ENCODE peak calls at places on chromosome 11, in six cellular contexts. One of them, this sample, is unnamed.

GRCh38 chr11:72141066-72141465 is 5.5 kb downstream of the FOLR3 start:
- DNase-seq in SK-N-DZ: no peak
- DNase-seq in head of caudate nucleus: no peak
- DNase-seq in SHP77: no peak
- DNase-seq in amniotic stem cell: peak; percentile 65
- DNase-seq in mammary epithelial cell: peak; percentile 92
- DNase-seq in this sample: peak; percentile 76

GRCh38 chr11:93908689-93909088 is 58.3 kb upstream of the VSTM5 start:
- DNase-seq in SHP77: no peak
- DNase-seq in mammary epithelial cell: peak; percentile 76
- DNase-seq in head of caudate nucleus: no peak
- DNase-seq in SK-N-DZ: no peak
- DNase-seq in amniotic stem cell: peak; percentile 40
- DNase-seq in this sample: peak; percentile 47

GRCh38 chr11:19508166-19508565 is 204.5 kb upstream of the NAV2 start:
- DNase-seq in mammary epithelial cell: no peak
- DNase-seq in SHP77: no peak
- DNase-seq in SK-N-DZ: no peak
- DNase-seq in amniotic stem cell: no peak
- DNase-seq in head of caudate nucleus: no peak
- DNase-seq in this sample: peak; percentile 49

GRCh38 chr11:2704896-2705606 is 5.3 kb upstream of the KCNQ1OT1 start:
- DNase-seq in SK-N-DZ: no peak
- DNase-seq in amniotic stem cell: no peak
- DNase-seq in mammary epithelial cell: no peak
- DNase-seq in SHP77: no peak
- DNase-seq in head of caudate nucleus: no peak
- DNase-seq in this sample: no peak

GRCh38 chr11:21374381-21374780 is 705.0 kb downstream of the NELL1 start:
- DNase-seq in amniotic stem cell: no peak
- DNase-seq in SK-N-DZ: no peak
- DNase-seq in SHP77: no peak
- DNase-seq in head of caudate nucleus: no peak
- DNase-seq in mammary epithelial cell: no peak
- DNase-seq in this sample: no peak

GRCh38 chr11:61654397-61654829 is 25.8 kb upstream of the DAGLA start:
- DNase-seq in head of caudate nucleus: no peak
- DNase-seq in SK-N-DZ: no peak
- DNase-seq in amniotic stem cell: no peak
- DNase-seq in SHP77: no peak
- DNase-seq in mammary epithelial cell: no peak
- DNase-seq in this sample: no peak

GRCh38 chr11:12961615-12962014 is 47.5 kb upstream of the RASSF10 start:
- DNase-seq in SK-N-DZ: no peak
- DNase-seq in head of caudate nucleus: no peak
- DNase-seq in SHP77: no peak
- DNase-seq in amniotic stem cell: no peak
- DNase-seq in mammary epithelial cell: no peak
- DNase-seq in this sample: peak; percentile 30

GRCh38 chr11:7444582-7444981 is 40.7 kb upstream of the OLFML1 start:
- DNase-seq in head of caudate nucleus: no peak
- DNase-seq in mammary epithelial cell: no peak
- DNase-seq in SK-N-DZ: no peak
- DNase-seq in amniotic stem cell: no peak
- DNase-seq in SHP77: no peak
- DNase-seq in this sample: no peak

GRCh38 chr11:65958774-65959420 is 2.6 kb upstream of the SART1 start:
- DNase-seq in head of caudate nucleus: no peak
- DNase-seq in SHP77: no peak
- DNase-seq in mammary epithelial cell: no peak
- DNase-seq in amniotic stem cell: no peak
- DNase-seq in SK-N-DZ: no peak
- DNase-seq in this sample: no peak

GRCh38 chr11:103537904-103538502 is 428.8 kb downstream of the DYNC2H1 start:
- DNase-seq in mammary epithelial cell: peak; percentile 26
- DNase-seq in SK-N-DZ: peak; percentile 9
- DNase-seq in SHP77: no peak
- DNase-seq in head of caudate nucleus: peak; percentile 30
- DNase-seq in amniotic stem cell: peak; percentile 36
- DNase-seq in this sample: peak; percentile 46

GRCh38 chr11:37695283-37695682 is 1097.2 kb upstream of the RAG2 start:
- DNase-seq in mammary epithelial cell: no peak
- DNase-seq in head of caudate nucleus: no peak
- DNase-seq in SHP77: no peak
- DNase-seq in SK-N-DZ: no peak
- DNase-seq in amniotic stem cell: no peak
- DNase-seq in this sample: no peak

GRCh38 chr11:62497132-62497915 is 49.3 kb downstream of the AHNAK start:
- DNase-seq in SK-N-DZ: peak; percentile 59
- DNase-seq in amniotic stem cell: no peak
- DNase-seq in head of caudate nucleus: peak; percentile 47
- DNase-seq in SHP77: no peak
- DNase-seq in mammary epithelial cell: peak; percentile 84
- DNase-seq in this sample: peak; percentile 72

GRCh38 chr11:92251980-92252379 is 27.4 kb downstream of the FAT3 start:
- DNase-seq in amniotic stem cell: no peak
- DNase-seq in mammary epithelial cell: no peak
- DNase-seq in head of caudate nucleus: no peak
- DNase-seq in SK-N-DZ: no peak
- DNase-seq in SHP77: no peak
- DNase-seq in this sample: peak; percentile 28

GRCh38 chr11:35539781-35540281 is 14.4 kb upstream of the PAMR1 start:
- DNase-seq in SK-N-DZ: peak; percentile 35
- DNase-seq in head of caudate nucleus: no peak
- DNase-seq in SHP77: no peak
- DNase-seq in mammary epithelial cell: peak; percentile 70
- DNase-seq in amniotic stem cell: no peak
- DNase-seq in this sample: peak; percentile 97

GRCh38 chr11:130817608-130817944 is 98.7 kb downstream of the SNX19 start:
- DNase-seq in amniotic stem cell: no peak
- DNase-seq in SHP77: no peak
- DNase-seq in SK-N-DZ: no peak
- DNase-seq in mammary epithelial cell: peak; percentile 61
- DNase-seq in head of caudate nucleus: no peak
- DNase-seq in this sample: peak; percentile 70

GRCh38 chr11:38302564-38302963 is 1704.5 kb upstream of the RAG2 start:
- DNase-seq in SK-N-DZ: no peak
- DNase-seq in head of caudate nucleus: no peak
- DNase-seq in amniotic stem cell: no peak
- DNase-seq in mammary epithelial cell: no peak
- DNase-seq in SHP77: no peak
- DNase-seq in this sample: no peak

GRCh38 chr11:129375731-129376657 is at the start of gene BARX2:
- DNase-seq in mammary epithelial cell: peak; percentile 64
- DNase-seq in SHP77: no peak
- DNase-seq in head of caudate nucleus: peak; percentile 66
- DNase-seq in SK-N-DZ: peak; percentile 12
- DNase-seq in amniotic stem cell: no peak
- DNase-seq in this sample: peak; percentile 60

GRCh38 chr11:76803811-76804600 is 20.9 kb downstream of the TSKU start:
- DNase-seq in SHP77: no peak
- DNase-seq in mammary epithelial cell: no peak
- DNase-seq in amniotic stem cell: no peak
- DNase-seq in SK-N-DZ: no peak
- DNase-seq in head of caudate nucleus: no peak
- DNase-seq in this sample: no peak

GRCh38 chr11:86802601-86803051 is 2.3 kb downstream of the PRSS23 start:
- DNase-seq in amniotic stem cell: no peak
- DNase-seq in SK-N-DZ: peak; percentile 68
- DNase-seq in head of caudate nucleus: peak; percentile 50
- DNase-seq in mammary epithelial cell: peak; percentile 78
- DNase-seq in SHP77: peak; percentile 37
- DNase-seq in this sample: peak; percentile 49

GRCh38 chr11:29432719-29433325 is 584.0 kb downstream of the KCNA4 start:
- DNase-seq in SK-N-DZ: peak; percentile 27
- DNase-seq in head of caudate nucleus: no peak
- DNase-seq in amniotic stem cell: no peak
- DNase-seq in mammary epithelial cell: peak; percentile 5
- DNase-seq in SHP77: no peak
- DNase-seq in this sample: peak; percentile 7

GRCh38 chr11:105789579-105789978 is 179.7 kb downstream of the GRIA4 start:
- DNase-seq in mammary epithelial cell: no peak
- DNase-seq in head of caudate nucleus: no peak
- DNase-seq in amniotic stem cell: no peak
- DNase-seq in SHP77: no peak
- DNase-seq in SK-N-DZ: no peak
- DNase-seq in this sample: no peak

GRCh38 chr11:119520966-119521365 is 98.0 kb upstream of the THY1 start:
- DNase-seq in SHP77: no peak
- DNase-seq in SK-N-DZ: no peak
- DNase-seq in mammary epithelial cell: no peak
- DNase-seq in amniotic stem cell: no peak
- DNase-seq in head of caudate nucleus: peak; percentile 84
- DNase-seq in this sample: no peak

GRCh38 chr11:108565653-108566052 is 27.9 kb downstream of the EXPH5 start:
- DNase-seq in amniotic stem cell: no peak
- DNase-seq in mammary epithelial cell: no peak
- DNase-seq in SHP77: no peak
- DNase-seq in SK-N-DZ: no peak
- DNase-seq in head of caudate nucleus: no peak
- DNase-seq in this sample: no peak

GRCh38 chr11:65583589-65583988 is 7.7 kb downstream of the EHBP1L1 start:
- DNase-seq in mammary epithelial cell: no peak
- DNase-seq in SK-N-DZ: no peak
- DNase-seq in head of caudate nucleus: no peak
- DNase-seq in amniotic stem cell: no peak
- DNase-seq in SHP77: no peak
- DNase-seq in this sample: no peak

GRCh38 chr11:1776944-1777715 is 13.4 kb upstream of the CTSD start:
- DNase-seq in head of caudate nucleus: no peak
- DNase-seq in amniotic stem cell: no peak
- DNase-seq in SK-N-DZ: no peak
- DNase-seq in mammary epithelial cell: no peak
- DNase-seq in SHP77: no peak
- DNase-seq in this sample: no peak

GRCh38 chr11:110518809-110519514 is 89.2 kb downstream of the FDX1 start:
- DNase-seq in amniotic stem cell: no peak
- DNase-seq in mammary epithelial cell: no peak
- DNase-seq in head of caudate nucleus: no peak
- DNase-seq in SHP77: no peak
- DNase-seq in SK-N-DZ: no peak
- DNase-seq in this sample: peak; percentile 66

GRCh38 chr11:106425819-106426218 is 348.4 kb downstream of the AASDHPPT start:
- DNase-seq in amniotic stem cell: no peak
- DNase-seq in mammary epithelial cell: no peak
- DNase-seq in SHP77: no peak
- DNase-seq in head of caudate nucleus: no peak
- DNase-seq in SK-N-DZ: no peak
- DNase-seq in this sample: no peak

GRCh38 chr11:61007971-61008896 is 36.8 kb downstream of the CD6 start:
- DNase-seq in mammary epithelial cell: no peak
- DNase-seq in SHP77: no peak
- DNase-seq in SK-N-DZ: no peak
- DNase-seq in head of caudate nucleus: no peak
- DNase-seq in amniotic stem cell: no peak
- DNase-seq in this sample: no peak

GRCh38 chr11:66981976-66982578 is 7.0 kb downstream of the C11orf86 start:
- DNase-seq in amniotic stem cell: peak; percentile 75
- DNase-seq in SHP77: peak; percentile 74
- DNase-seq in mammary epithelial cell: peak; percentile 89
- DNase-seq in SK-N-DZ: no peak
- DNase-seq in head of caudate nucleus: peak; percentile 43
- DNase-seq in this sample: peak; percentile 91

GRCh38 chr11:67632175-67632981 is 2.6 kb upstream of the NUDT8 start:
- DNase-seq in head of caudate nucleus: no peak
- DNase-seq in SHP77: peak; percentile 66
- DNase-seq in SK-N-DZ: no peak
- DNase-seq in mammary epithelial cell: no peak
- DNase-seq in amniotic stem cell: no peak
- DNase-seq in this sample: no peak

GRCh38 chr11:120717623-120718022 is 206.1 kb downstream of the GRIK4 start:
- DNase-seq in mammary epithelial cell: no peak
- DNase-seq in amniotic stem cell: no peak
- DNase-seq in SK-N-DZ: no peak
- DNase-seq in SHP77: no peak
- DNase-seq in head of caudate nucleus: no peak
- DNase-seq in this sample: no peak